ENCODE peak calls at places on chromosomes 12 and 14, in eight cellular contexts. X is NCI-H2081; R is astrocyte of the spinal cord; G is left ventricle myocardium inferior; H is HTR-8/SVneo; C is amniotic stem cell; U is posterior cingulate gyrus; T is stimulated activated CD4-positive, alpha-beta T cell treated with anti-CD3 and anti-CD28 coated beads, Interleukin-1b, Interleukin-23, amount 100 ng/mL, for 24 hours. B is an unnamed sample.

GRCh38 chr14:93891756-93892504 is 35.2 kb upstream of the FAM181A start:
- DNase-seq in G (no peak), R (no peak), X (no peak), U (no peak), T (no peak), H (no peak), C (no peak), B (no peak)

GRCh38 chr12:117328556-117329100 is 32.8 kb downstream of the NOS1 start:
- DNase-seq in U (no peak), G (no peak), T (no peak), C (no peak), R (no peak), X (no peak), H (no peak), B (no peak)

GRCh38 chr14:20328705-20329104 is 4.4 kb downstream of the CCNB1IP1 start:
- DNase-seq in U (no peak), R (no peak), T (no peak), X (no peak), C (no peak), H (no peak), G (no peak), B (no peak)

GRCh38 chr12:112503521-112503920 is 84.8 kb downstream of the PTPN11 start:
- DNase-seq in T (no peak), G (no peak), H (no peak), R (no peak), C (no peak), X (no peak), U (no peak), B (no peak)

GRCh38 chr12:31702047-31702446 is 26.8 kb downstream of the AMN1 start:
- DNase-seq in U (no peak), X (no peak), C (no peak), H (peak; percentile 10), R (peak; percentile 7), G (no peak), T (no peak), B (no peak)

GRCh38 chr12:117000316-117000715 is 89.6 kb downstream of the FBXW8 start:
- DNase-seq in H (no peak), X (no peak), C (no peak), U (no peak), T (no peak), G (no peak), R (no peak), B (no peak)

GRCh38 chr12:88633312-88633711 is 53.0 kb upstream of the KITLG start:
- DNase-seq in C (peak; percentile 7), R (peak; percentile 24), G (no peak), H (no peak), U (no peak), X (no peak), T (no peak), B (no peak)

GRCh38 chr12:45427042-45427441 is 211.1 kb downstream of the ANO6 start:
- DNase-seq in T (no peak), G (peak; percentile 20), C (no peak), H (no peak), X (no peak), U (no peak), R (no peak), B (no peak)

GRCh38 chr14:23114669-23115491 is 4.2 kb downstream of the CEBPE start:
- DNase-seq in X (no peak), R (peak; percentile 96), H (peak; percentile 84), G (no peak), C (peak; percentile 90), T (no peak), U (no peak), B (no peak)